ENCODE peak calls at places on chromosomes 7 and 10, in nine cellular contexts. I, G, D, Q, R, S, P, O and Z are unnamed samples.

GRCh38 chr10:59708816-59709471 is 706 bp downstream of the SLC16A9 start:
- DNase-seq in I (no peak), G (no peak), D (no peak), Q (no peak), R (peak), S (no peak), P (no peak), O (peak), Z (peak)

GRCh38 chr10:122054046-122055025 is 65.4 kb downstream of the TACC2 start:
- DNase-seq in I (no peak), G (peak), D (peak), Q (no peak), R (peak), S (no peak), P (peak), O (peak), Z (peak)

GRCh38 chr7:18513343-18513742 is 17.8 kb downstream of the HDAC9 start:
- DNase-seq in I (no peak), G (no peak), D (no peak), Q (no peak), R (no peak), S (no peak), P (no peak), O (no peak), Z (no peak)

GRCh38 chr10:110431659-110432058 is 66.0 kb upstream of the DUSP5 start:
- DNase-seq in I (no peak), G (no peak), D (no peak), Q (no peak), R (no peak), S (no peak), P (no peak), O (no peak), Z (no peak)

GRCh38 chr7:155988421-155988820 is 176.2 kb upstream of the SHH start:
- DNase-seq in I (no peak), G (no peak), D (no peak), Q (no peak), R (no peak), S (no peak), P (no peak), O (no peak), Z (no peak)

GRCh38 chr10:43198682-43199005 is 60.4 kb downstream of the CSGALNACT2 start:
- DNase-seq in I (no peak), G (no peak), D (no peak), Q (no peak), R (no peak), S (no peak), P (no peak), O (no peak), Z (no peak)

GRCh38 chr10:119353438-119353837 is 146.1 kb downstream of the GRK5 start:
- DNase-seq in I (no peak), G (no peak), D (no peak), Q (no peak), R (no peak), S (no peak), P (no peak), O (no peak), Z (no peak)

GRCh38 chr10:79116363-79116762 is 47.6 kb downstream of the ZMIZ1 start:
- DNase-seq in I (no peak), G (no peak), D (no peak), Q (no peak), R (no peak), S (no peak), P (no peak), O (no peak), Z (no peak)

GRCh38 chr10:23171232-23171876 is 20.8 kb upstream of the PTF1A start:
- DNase-seq in I (no peak), G (no peak), D (peak), Q (peak), R (no peak), S (no peak), P (no peak), O (no peak), Z (no peak)

GRCh38 chr10:60149003-60149402 is 240.7 kb downstream of the ANK3 start:
- DNase-seq in I (no peak), G (no peak), D (no peak), Q (no peak), R (peak), S (no peak), P (no peak), O (no peak), Z (no peak)

GRCh38 chr10:36739884-36740445 is 385.4 kb upstream of the ANKRD30A start:
- DNase-seq in I (no peak), G (no peak), D (no peak), Q (no peak), R (no peak), S (no peak), P (no peak), O (no peak), Z (no peak)

GRCh38 chr10:74011762-74012161 is 13.8 kb downstream of the VCL start:
- DNase-seq in I (no peak), G (peak), D (peak), Q (no peak), R (no peak), S (peak), P (peak), O (no peak), Z (no peak)

GRCh38 chr10:96441126-96441905 is 72.4 kb downstream of the TLL2 start:
- DNase-seq in I (no peak), G (no peak), D (no peak), Q (no peak), R (no peak), S (no peak), P (no peak), O (no peak), Z (no peak)
- TF ChIP-seq CTCF in I (no peak), G (no peak), D (no peak), Q (no peak), R (no peak), S (no peak), P (no peak), O (no peak), Z (no peak)

DNA sequence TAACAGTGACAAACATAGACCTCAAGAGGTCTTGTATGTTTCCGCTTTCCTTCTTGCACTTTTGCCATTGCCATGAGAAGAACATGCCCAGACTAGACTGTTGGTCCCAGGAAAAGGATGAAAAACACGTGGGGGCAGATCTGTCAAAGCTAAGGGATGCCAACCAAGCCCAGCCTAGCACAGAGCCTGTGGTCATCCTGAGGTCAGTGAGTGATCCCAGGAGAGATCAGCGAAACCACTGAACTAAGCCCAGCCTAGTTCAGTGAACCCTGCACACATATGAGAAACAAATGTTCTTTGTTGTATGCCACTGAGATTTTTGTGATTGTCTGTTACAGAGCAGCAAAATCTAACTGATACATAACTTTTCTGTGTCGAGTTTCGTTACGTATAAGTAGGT is 718.8 kb downstream of the MAGI2 start:
- DNase-seq in I (no peak), G (no peak), D (peak), Q (no peak), R (no peak), S (no peak), P (no peak), O (no peak), Z (peak)
- H3K4me3 ChIP-seq in I (no peak), G (no peak), D (no peak), Q (no peak), R (no peak), S (no peak), P (no peak), O (no peak), Z (no peak)

GRCh38 chr7:73870041-73870492 is 9.1 kb downstream of the TMEM270 start:
- DNase-seq in I (no peak), G (no peak), D (no peak), Q (no peak), R (no peak), S (no peak), P (no peak), O (no peak), Z (no peak)

GRCh38 chr7:73869011-73869785 is 8.2 kb downstream of the TMEM270 start:
- DNase-seq in I (no peak), G (no peak), D (no peak), Q (no peak), R (no peak), S (no peak), P (no peak), O (no peak), Z (no peak)

GRCh38 chr7:73866446-73866767 is 5.4 kb downstream of the TMEM270 start:
- DNase-seq in I (no peak), G (no peak), D (no peak), Q (no peak), R (no peak), S (no peak), P (no peak), O (no peak), Z (no peak)

GRCh38 chr7:73864981-73865711 is 4.2 kb downstream of the TMEM270 start:
- DNase-seq in I (no peak), G (no peak), D (no peak), Q (no peak), R (no peak), S (no peak), P (no peak), O (no peak), Z (no peak)

DNA sequence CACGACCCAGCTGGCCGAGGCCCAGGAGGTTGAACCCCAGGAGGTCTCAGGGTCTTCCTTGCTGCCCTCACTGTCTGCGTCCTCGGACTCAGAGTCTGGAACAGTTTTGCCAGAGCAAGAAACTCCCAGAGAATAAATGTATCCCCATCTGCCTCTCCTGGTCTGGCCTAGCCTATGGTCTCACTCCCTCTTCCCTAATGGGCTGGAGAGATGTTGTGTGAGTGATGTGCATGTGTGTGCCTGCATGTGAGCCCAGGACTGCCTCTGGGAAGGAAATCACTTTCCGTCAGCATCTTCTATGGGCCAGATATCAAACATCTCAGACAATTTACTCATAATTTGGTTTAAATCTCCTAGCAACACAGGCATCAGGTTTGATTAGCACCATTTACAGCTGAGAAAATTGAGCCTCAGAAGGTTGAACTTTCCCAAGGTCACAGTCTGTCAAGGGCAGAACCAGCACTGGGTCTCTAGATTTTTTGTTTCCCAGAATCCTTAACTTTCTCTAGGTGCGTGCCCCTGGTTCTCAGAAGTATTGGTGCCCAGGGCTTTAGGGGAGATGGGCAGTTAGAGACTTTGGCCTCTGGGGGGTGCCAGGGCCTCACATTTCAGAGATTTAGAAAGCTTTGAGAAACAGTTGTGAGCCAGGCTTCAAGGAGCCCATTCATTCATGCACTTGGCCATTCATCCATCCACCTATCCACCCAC is 4.9 kb downstream of the TMEM270 start:
- DNase-seq in I (peak), G (peak), D (peak), Q (no peak), R (no peak), S (no peak), P (no peak), O (no peak), Z (peak)
- TF ChIP-seq CTCF in I (peak), G (peak), D (peak), Q (peak), R (peak), S (peak), P (peak), O (peak), Z (peak)

GRCh38 chr7:140922741-140923345 is 1.9 kb downstream of the BRAF start:
- DNase-seq in I (no peak), G (no peak), D (no peak), Q (no peak), R (no peak), S (no peak), P (no peak), O (no peak), Z (no peak)
- H3K4me3 ChIP-seq in I (peak), G (no peak), D (peak), Q (peak), R (peak), S (peak), P (no peak), O (peak), Z (peak)

DNA sequence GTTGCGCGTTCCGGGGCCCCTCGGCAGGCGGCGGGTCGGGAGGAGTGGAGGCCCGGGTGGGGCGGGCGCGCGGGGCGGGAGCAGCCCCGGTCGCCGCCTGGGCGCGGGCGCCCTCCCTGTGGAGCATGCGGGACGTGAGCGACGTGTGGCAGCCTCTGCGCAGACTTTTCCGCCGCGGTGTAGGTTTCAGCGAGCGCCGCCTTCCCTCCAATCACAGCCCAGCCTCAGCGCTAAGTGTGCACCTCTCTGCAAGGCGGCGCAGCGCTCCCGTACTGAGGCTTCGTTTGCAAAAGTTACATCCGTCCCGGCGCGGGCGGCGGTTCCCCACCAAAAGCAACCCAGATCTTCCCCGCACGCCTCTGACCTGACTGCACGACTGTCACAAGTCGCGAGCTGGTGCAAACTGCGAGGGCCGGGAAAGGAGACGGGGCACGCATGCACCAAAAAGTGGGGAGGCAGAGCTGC is 1.2 kb upstream of the PFKFB3 start:
- DNase-seq in I (peak), G (peak), D (peak), Q (peak), R (peak), S (no peak), P (peak), O (peak), Z (peak)
- TF ChIP-seq CTCF in I (no peak), G (peak), D (no peak), Q (peak), R (no peak), S (no peak), P (no peak), O (no peak), Z (no peak)

DNA sequence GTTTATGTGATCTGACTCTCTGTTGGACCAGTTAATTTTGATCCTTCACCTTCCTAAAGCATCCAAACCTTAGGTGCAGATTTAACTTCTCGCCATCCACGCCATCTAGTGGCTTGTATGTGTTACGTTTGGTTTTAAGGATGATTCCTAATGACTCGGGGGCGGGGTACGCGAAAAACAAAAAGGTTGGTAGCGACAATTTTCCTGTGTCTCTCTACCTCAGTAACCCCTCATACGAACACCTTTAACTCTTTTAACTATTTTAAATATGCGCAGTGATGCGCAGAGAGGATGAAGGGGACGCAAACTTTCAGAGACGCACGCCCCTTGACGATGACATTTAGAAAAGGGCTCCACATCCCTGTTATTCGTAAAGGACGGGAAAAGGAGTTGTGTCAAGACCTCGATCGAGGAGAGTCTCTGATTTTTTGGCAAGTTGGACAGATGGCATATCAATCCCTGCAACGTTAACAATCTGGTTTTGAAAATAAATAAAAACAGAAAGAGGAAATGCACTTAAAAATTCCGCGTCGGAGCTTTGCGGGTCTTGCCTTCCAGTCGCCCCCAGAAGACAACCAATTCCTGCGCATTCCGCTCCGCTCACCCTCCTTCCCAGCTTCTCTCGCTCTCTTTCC is 597 bp upstream of the KCND2 start:
- DNase-seq in I (peak), G (no peak), D (peak), Q (no peak), R (no peak), S (peak), P (no peak), O (no peak), Z (peak)
- H3K4me3 ChIP-seq in I (no peak), G (peak), D (peak), Q (no peak), R (peak), S (peak), P (peak), O (peak), Z (peak)

GRCh38 chr7:158442260-158442659 is 145.4 kb downstream of the PTPRN2 start:
- DNase-seq in I (peak), G (no peak), D (no peak), Q (no peak), R (no peak), S (no peak), P (no peak), O (no peak), Z (no peak)
- TF ChIP-seq CTCF in I (peak), G (no peak), D (no peak), Q (peak), R (no peak), S (no peak), P (no peak), O (no peak), Z (no peak)

GRCh38 chr10:130233426-130233825 is 97.2 kb downstream of the GLRX3 start:
- DNase-seq in I (no peak), G (no peak), D (no peak), Q (no peak), R (no peak), S (no peak), P (no peak), O (no peak), Z (no peak)
- H3K4me3 ChIP-seq in I (no peak), G (no peak), D (no peak), Q (no peak), R (no peak), S (no peak), P (no peak), O (no peak), Z (no peak)